ENCODE peak calls at places on chromosome 13, in six cellular contexts. One of them, this sample, is unnamed.
A peak's percentile ranks its signal among the peaks of the same experiment; 100 is the strongest.

GRCh38 chr13:113369881-113370280 is 6.0 kb upstream of the GRTP1 start:
- DNase-seq in fibroblast of the aortic adventitia: no peak
- DNase-seq in AG10803: no peak
- DNase-seq in GM23338: no peak
- DNase-seq in CD8-positive, alpha-beta T cell: no peak
- DNase-seq in PC-3: no peak
- DNase-seq in this sample: no peak

GRCh38 chr13:20118268-20119140 is 42.3 kb downstream of the GJA3 start:
- DNase-seq in AG10803: peak; percentile 55
- DNase-seq in CD8-positive, alpha-beta T cell: peak; percentile 45
- DNase-seq in fibroblast of the aortic adventitia: peak; percentile 39
- DNase-seq in PC-3: peak; percentile 26
- DNase-seq in GM23338: peak; percentile 72
- DNase-seq in this sample: peak; percentile 52

GRCh38 chr13:65856464-65856863 is 1373.7 kb downstream of the PCDH9 start:
- DNase-seq in fibroblast of the aortic adventitia: peak; percentile 52
- DNase-seq in GM23338: no peak
- DNase-seq in CD8-positive, alpha-beta T cell: no peak
- DNase-seq in PC-3: no peak
- DNase-seq in AG10803: peak; percentile 20
- DNase-seq in this sample: no peak

GRCh38 chr13:98504371-98504963 is 72.4 kb downstream of the STK24 start:
- DNase-seq in CD8-positive, alpha-beta T cell: no peak
- DNase-seq in AG10803: no peak
- DNase-seq in fibroblast of the aortic adventitia: no peak
- DNase-seq in GM23338: no peak
- DNase-seq in PC-3: no peak
- DNase-seq in this sample: no peak

GRCh38 chr13:98923641-98924397 is 54.0 kb downstream of the DOCK9 start:
- DNase-seq in PC-3: no peak
- DNase-seq in CD8-positive, alpha-beta T cell: no peak
- DNase-seq in fibroblast of the aortic adventitia: peak; percentile 27
- DNase-seq in GM23338: no peak
- DNase-seq in AG10803: peak; percentile 20
- DNase-seq in this sample: no peak

GRCh38 chr13:62387642-62388041 is 972.0 kb upstream of the PCDH20 start:
- DNase-seq in PC-3: peak; percentile 29
- DNase-seq in AG10803: no peak
- DNase-seq in fibroblast of the aortic adventitia: no peak
- DNase-seq in CD8-positive, alpha-beta T cell: no peak
- DNase-seq in GM23338: peak; percentile 51
- DNase-seq in this sample: no peak

GRCh38 chr13:40993119-40993518 is 26.0 kb downstream of the ELF1 start:
- DNase-seq in AG10803: peak; percentile 30
- DNase-seq in fibroblast of the aortic adventitia: peak; percentile 21
- DNase-seq in CD8-positive, alpha-beta T cell: no peak
- DNase-seq in PC-3: no peak
- DNase-seq in GM23338: peak; percentile 53
- DNase-seq in this sample: no peak

GRCh38 chr13:29976535-29976934 is 126.1 kb upstream of the UBL3 start:
- DNase-seq in GM23338: no peak
- DNase-seq in PC-3: no peak
- DNase-seq in CD8-positive, alpha-beta T cell: no peak
- DNase-seq in fibroblast of the aortic adventitia: no peak
- DNase-seq in AG10803: no peak
- DNase-seq in this sample: no peak

GRCh38 chr13:51629711-51630575 is 45.7 kb downstream of the WDFY2 start:
- DNase-seq in fibroblast of the aortic adventitia: no peak
- DNase-seq in PC-3: no peak
- DNase-seq in GM23338: no peak
- DNase-seq in AG10803: peak; percentile 43
- DNase-seq in CD8-positive, alpha-beta T cell: no peak
- DNase-seq in this sample: no peak

GRCh38 chr13:51628059-51628852 is 44.0 kb downstream of the WDFY2 start:
- DNase-seq in AG10803: peak; percentile 43
- DNase-seq in fibroblast of the aortic adventitia: no peak
- DNase-seq in PC-3: no peak
- DNase-seq in GM23338: no peak
- DNase-seq in CD8-positive, alpha-beta T cell: no peak
- DNase-seq in this sample: no peak

GRCh38 chr13:51635137-51635878 is 51.0 kb downstream of the WDFY2 start:
- DNase-seq in PC-3: no peak
- DNase-seq in AG10803: no peak
- DNase-seq in CD8-positive, alpha-beta T cell: no peak
- DNase-seq in fibroblast of the aortic adventitia: no peak
- DNase-seq in GM23338: no peak
- DNase-seq in this sample: no peak

GRCh38 chr13:51636349-51636890 is 52.2 kb downstream of the WDFY2 start:
- DNase-seq in CD8-positive, alpha-beta T cell: no peak
- DNase-seq in PC-3: peak; percentile 72
- DNase-seq in GM23338: no peak
- DNase-seq in fibroblast of the aortic adventitia: no peak
- DNase-seq in AG10803: no peak
- DNase-seq in this sample: no peak

GRCh38 chr13:51632643-51633357 is 48.5 kb downstream of the WDFY2 start:
- DNase-seq in fibroblast of the aortic adventitia: no peak
- DNase-seq in CD8-positive, alpha-beta T cell: no peak
- DNase-seq in GM23338: peak; percentile 54
- DNase-seq in AG10803: no peak
- DNase-seq in PC-3: no peak
- DNase-seq in this sample: no peak
- H3K4me3 ChIP-seq in fibroblast of the aortic adventitia: no peak overlapping the region
- H3K4me3 ChIP-seq in CD8-positive, alpha-beta T cell: no peak overlapping the region
- H3K4me3 ChIP-seq in GM23338: peak overlapping the region; percentile 17
- H3K4me3 ChIP-seq in AG10803: no peak overlapping the region
- H3K4me3 ChIP-seq in PC-3: no peak overlapping the region
- H3K4me3 ChIP-seq in this sample: no peak overlapping the region

GRCh38 chr13:48412100-48412556 is 785 bp downstream of the LPAR6 start:
- DNase-seq in CD8-positive, alpha-beta T cell: no peak
- DNase-seq in fibroblast of the aortic adventitia: peak; percentile 44
- DNase-seq in AG10803: no peak
- DNase-seq in PC-3: peak; percentile 26
- DNase-seq in GM23338: peak; percentile 22
- DNase-seq in this sample: no peak

GRCh38 chr13:48414501-48414900 is 1.6 kb upstream of the LPAR6 start:
- DNase-seq in fibroblast of the aortic adventitia: no peak
- DNase-seq in AG10803: no peak
- DNase-seq in CD8-positive, alpha-beta T cell: no peak
- DNase-seq in GM23338: no peak
- DNase-seq in PC-3: no peak
- DNase-seq in this sample: no peak

GRCh38 chr13:48415516-48415915 is 2.6 kb upstream of the LPAR6 start:
- DNase-seq in fibroblast of the aortic adventitia: no peak
- DNase-seq in AG10803: no peak
- DNase-seq in GM23338: no peak
- DNase-seq in CD8-positive, alpha-beta T cell: no peak
- DNase-seq in PC-3: peak; percentile 70
- DNase-seq in this sample: no peak

GRCh38 chr13:48411281-48412099 is 1.4 kb downstream of the LPAR6 start:
- DNase-seq in fibroblast of the aortic adventitia: peak; percentile 29
- DNase-seq in CD8-positive, alpha-beta T cell: no peak
- DNase-seq in PC-3: peak; percentile 32
- DNase-seq in AG10803: no peak
- DNase-seq in GM23338: no peak
- DNase-seq in this sample: no peak

DNA sequence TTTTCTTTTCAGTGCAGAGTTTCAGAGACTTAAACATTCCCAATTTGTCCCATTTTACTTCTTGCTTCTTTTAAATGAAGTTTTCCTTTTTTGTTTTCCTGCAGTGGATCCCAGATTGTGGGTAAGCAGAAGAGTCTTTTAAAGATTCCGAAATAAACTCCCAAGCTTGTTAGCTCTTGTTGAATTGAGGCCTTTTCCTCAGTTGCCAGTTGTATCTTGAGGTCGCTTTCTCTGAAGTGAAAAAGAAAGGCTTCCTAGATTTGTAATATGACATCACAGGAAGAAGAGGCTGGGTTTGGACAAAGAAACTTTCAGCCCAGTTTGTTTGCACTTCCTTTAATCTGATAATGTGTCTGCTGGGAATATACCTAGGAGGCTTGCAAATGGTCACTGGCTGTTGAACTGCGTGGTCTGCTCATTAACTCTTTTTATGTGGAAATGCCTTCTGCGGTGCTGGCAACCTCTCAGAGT is at the start of gene LPAR6:
- DNase-seq in GM23338: peak; percentile 35
- DNase-seq in PC-3: peak; percentile 69
- DNase-seq in CD8-positive, alpha-beta T cell: no peak
- DNase-seq in fibroblast of the aortic adventitia: peak; percentile 79
- DNase-seq in AG10803: peak; percentile 53
- DNase-seq in this sample: no peak
- H3K4me3 ChIP-seq in GM23338: peak within 1 kb of the TSS; percentile 36
- H3K4me3 ChIP-seq in PC-3: peak within 1 kb of the TSS; percentile 73
- H3K4me3 ChIP-seq in CD8-positive, alpha-beta T cell: peak within 1 kb of the TSS; percentile 38
- H3K4me3 ChIP-seq in fibroblast of the aortic adventitia: peak within 1 kb of the TSS; percentile 71
- H3K4me3 ChIP-seq in AG10803: peak within 1 kb of the TSS; percentile 66
- H3K4me3 ChIP-seq in this sample: peak within 1 kb of the TSS; percentile 6

GRCh38 chr13:109684836-109685602 is 101.4 kb downstream of the IRS2 start:
- DNase-seq in PC-3: peak; percentile 82
- DNase-seq in fibroblast of the aortic adventitia: no peak
- DNase-seq in CD8-positive, alpha-beta T cell: no peak
- DNase-seq in GM23338: no peak
- DNase-seq in AG10803: no peak
- DNase-seq in this sample: no peak
- H3K4me3 ChIP-seq in PC-3: peak overlapping the region; percentile 51
- H3K4me3 ChIP-seq in fibroblast of the aortic adventitia: no peak overlapping the region
- H3K4me3 ChIP-seq in CD8-positive, alpha-beta T cell: no peak overlapping the region
- H3K4me3 ChIP-seq in GM23338: no peak overlapping the region
- H3K4me3 ChIP-seq in AG10803: no peak overlapping the region
- H3K4me3 ChIP-seq in this sample: no peak overlapping the region

GRCh38 chr13:32837973-32838940 is 178.0 kb upstream of the KL start:
- DNase-seq in AG10803: no peak
- DNase-seq in GM23338: peak; percentile 33
- DNase-seq in CD8-positive, alpha-beta T cell: no peak
- DNase-seq in fibroblast of the aortic adventitia: no peak
- DNase-seq in PC-3: no peak
- DNase-seq in this sample: no peak

GRCh38 chr13:32838985-32839384 is 177.2 kb upstream of the KL start:
- DNase-seq in fibroblast of the aortic adventitia: no peak
- DNase-seq in AG10803: no peak
- DNase-seq in GM23338: no peak
- DNase-seq in PC-3: peak; percentile 56
- DNase-seq in CD8-positive, alpha-beta T cell: no peak
- DNase-seq in this sample: no peak

GRCh38 chr13:32837307-32837972 is 178.8 kb upstream of the KL start:
- DNase-seq in AG10803: no peak
- DNase-seq in CD8-positive, alpha-beta T cell: no peak
- DNase-seq in fibroblast of the aortic adventitia: no peak
- DNase-seq in GM23338: no peak
- DNase-seq in PC-3: peak; percentile 56
- DNase-seq in this sample: no peak

GRCh38 chr13:32840113-32840512 is 176.1 kb upstream of the KL start:
- DNase-seq in GM23338: no peak
- DNase-seq in PC-3: no peak
- DNase-seq in CD8-positive, alpha-beta T cell: no peak
- DNase-seq in fibroblast of the aortic adventitia: no peak
- DNase-seq in AG10803: no peak
- DNase-seq in this sample: no peak

DNA sequence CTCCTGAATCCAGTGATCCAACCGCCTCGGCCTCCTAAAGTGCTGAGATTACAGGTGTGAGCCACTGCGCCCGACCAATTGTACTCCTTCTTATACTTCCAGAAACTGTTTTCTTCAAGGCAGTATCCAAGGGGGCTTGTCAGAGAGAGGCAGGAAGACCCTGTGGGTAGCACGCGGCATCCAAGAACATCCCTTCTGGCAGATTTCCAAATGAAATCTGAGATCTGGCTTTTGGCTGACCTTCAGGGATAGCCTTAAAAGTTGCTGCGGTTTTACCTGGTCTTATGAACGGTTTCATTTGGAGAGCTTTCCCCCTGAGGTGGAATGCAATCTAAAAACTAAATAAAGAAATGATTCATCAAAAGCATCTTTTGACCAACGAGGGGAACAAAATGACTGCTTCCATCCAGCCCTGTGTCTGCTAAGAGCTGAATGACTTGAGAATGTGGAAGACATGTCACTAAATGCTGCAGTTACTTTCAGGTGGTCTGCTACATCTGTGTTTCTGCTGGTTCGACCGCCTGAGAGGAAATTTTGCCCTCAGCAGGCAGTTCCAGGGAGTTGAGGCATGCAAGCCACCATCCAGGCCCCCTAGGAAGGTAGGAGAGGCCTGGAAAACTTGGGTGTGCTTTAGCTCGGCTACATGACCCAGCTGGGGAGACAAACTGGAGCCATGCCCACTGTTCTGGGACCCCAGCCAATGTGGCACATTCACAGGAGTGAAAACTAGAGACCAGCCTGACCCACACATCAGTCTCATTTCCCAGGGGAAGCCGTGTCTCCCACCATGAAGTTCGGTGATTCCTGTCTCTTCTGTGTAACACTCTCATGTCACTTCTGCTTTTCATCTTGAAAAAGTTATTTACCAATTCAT is 175.1 kb upstream of the KL start:
- DNase-seq in PC-3: no peak
- DNase-seq in GM23338: no peak
- DNase-seq in AG10803: no peak
- DNase-seq in fibroblast of the aortic adventitia: no peak
- DNase-seq in CD8-positive, alpha-beta T cell: no peak
- DNase-seq in this sample: no peak
- H3K4me3 ChIP-seq in PC-3: no peak overlapping the region
- H3K4me3 ChIP-seq in GM23338: no peak overlapping the region
- H3K4me3 ChIP-seq in AG10803: no peak overlapping the region
- H3K4me3 ChIP-seq in fibroblast of the aortic adventitia: no peak overlapping the region
- H3K4me3 ChIP-seq in CD8-positive, alpha-beta T cell: no peak overlapping the region
- H3K4me3 ChIP-seq in this sample: no peak overlapping the region

GRCh38 chr13:23461544-23461943 is 28.0 kb upstream of the SACS start:
- DNase-seq in PC-3: no peak
- DNase-seq in GM23338: no peak
- DNase-seq in CD8-positive, alpha-beta T cell: no peak
- DNase-seq in AG10803: no peak
- DNase-seq in fibroblast of the aortic adventitia: no peak
- DNase-seq in this sample: no peak

GRCh38 chr13:23458972-23459371 is 25.5 kb upstream of the SACS start:
- DNase-seq in AG10803: no peak
- DNase-seq in PC-3: no peak
- DNase-seq in fibroblast of the aortic adventitia: no peak
- DNase-seq in CD8-positive, alpha-beta T cell: no peak
- DNase-seq in GM23338: no peak
- DNase-seq in this sample: no peak

GRCh38 chr13:23460309-23460708 is 26.8 kb upstream of the SACS start:
- DNase-seq in fibroblast of the aortic adventitia: no peak
- DNase-seq in GM23338: no peak
- DNase-seq in PC-3: no peak
- DNase-seq in CD8-positive, alpha-beta T cell: no peak
- DNase-seq in AG10803: no peak
- DNase-seq in this sample: no peak

GRCh38 chr13:23462815-23463559 is 29.5 kb upstream of the SACS start:
- DNase-seq in GM23338: no peak
- DNase-seq in CD8-positive, alpha-beta T cell: no peak
- DNase-seq in fibroblast of the aortic adventitia: peak; percentile 78
- DNase-seq in PC-3: no peak
- DNase-seq in AG10803: peak; percentile 14
- DNase-seq in this sample: no peak

DNA sequence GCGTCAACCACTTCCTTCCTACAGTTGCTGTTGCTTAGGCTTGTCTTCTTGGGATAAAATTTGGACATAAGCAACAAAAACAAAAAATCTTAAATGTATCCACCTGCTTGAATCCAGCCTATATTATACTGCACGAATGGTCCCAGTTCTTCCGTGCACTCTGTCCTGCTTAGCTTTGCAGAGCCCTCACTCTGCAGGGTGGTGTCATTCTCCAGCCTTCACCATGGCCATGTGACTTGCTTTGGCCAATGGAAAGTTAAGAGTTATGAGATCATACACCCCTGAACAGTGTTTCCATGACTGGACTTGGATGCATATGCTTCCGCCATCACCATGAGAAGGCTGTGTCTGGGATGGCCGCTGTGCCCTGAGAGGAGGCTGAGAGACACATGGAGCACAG is 27.4 kb upstream of the SACS start:
- DNase-seq in CD8-positive, alpha-beta T cell: no peak
- DNase-seq in GM23338: no peak
- DNase-seq in fibroblast of the aortic adventitia: no peak
- DNase-seq in AG10803: no peak
- DNase-seq in PC-3: no peak
- DNase-seq in this sample: no peak
- H3K4me3 ChIP-seq in CD8-positive, alpha-beta T cell: no peak overlapping the region
- H3K4me3 ChIP-seq in GM23338: no peak overlapping the region
- H3K4me3 ChIP-seq in fibroblast of the aortic adventitia: no peak overlapping the region
- H3K4me3 ChIP-seq in AG10803: no peak overlapping the region
- H3K4me3 ChIP-seq in PC-3: no peak overlapping the region
- H3K4me3 ChIP-seq in this sample: no peak overlapping the region

This sample was measured in MG63.